ENCODE peak calls at places on chromosomes 3 and 15, in six cellular contexts. P, T, C, U, D and O are unnamed samples.

GRCh38 chr3:3633761-3634160 is 165.5 kb upstream of the LRRN1 start:
- DNase-seq in P (no peak), D (no peak), C (no peak), T (no peak), U (no peak), O (no peak)

GRCh38 chr3:171028025-171028778 is 1.7 kb upstream of the SLC2A2 start:
- DNase-seq in P (no peak), T (peak; percentile 20), U (peak; percentile 15), D (peak; percentile 59), C (peak; percentile 31), O (no peak)

GRCh38 chr3:33579843-33580242 is 138.2 kb downstream of the CLASP2 start:
- DNase-seq in U (no peak), T (no peak), P (no peak), D (no peak), C (no peak), O (no peak)

GRCh38 chr3:134874737-134875413 is 79.8 kb downstream of the EPHB1 start:
- DNase-seq in T (peak; percentile 24), P (no peak), U (no peak), C (no peak), D (no peak), O (no peak)

GRCh38 chr3:170171563-170171962 is 10.0 kb downstream of the PHC3 start:
- DNase-seq in P (no peak), T (peak; percentile 75), C (no peak), U (no peak), D (no peak), O (no peak)

GRCh38 chr3:185717121-185717520 is 107.7 kb downstream of the IGF2BP2 start:
- DNase-seq in U (no peak), D (no peak), T (no peak), P (no peak), C (no peak), O (no peak)

GRCh38 chr15:23566070-23567050 is 886 bp downstream of the MKRN3 start:
- DNase-seq in U (no peak), T (no peak), C (no peak), D (no peak), P (no peak), O (no peak)

GRCh38 chr15:96327155-96327741 is 3.3 kb upstream of the NR2F2 start:
- DNase-seq in U (no peak), D (no peak), C (peak; percentile 51), T (peak; percentile 55), P (peak; percentile 64), O (no peak)

GRCh38 chr3:32469151-32469874 is 33.3 kb downstream of the CMTM6 start:
- DNase-seq in C (no peak), D (no peak), U (no peak), T (peak; percentile 42), P (no peak), O (no peak)

GRCh38 chr15:60414016-60414682 is 16.4 kb upstream of the ANXA2 start:
- DNase-seq in P (no peak), T (no peak), U (no peak), C (no peak), D (no peak), O (no peak)

GRCh38 chr3:193974591-193974990 is 161.4 kb upstream of the HES1 start:
- DNase-seq in T (no peak), D (no peak), C (no peak), P (no peak), U (peak; percentile 12), O (no peak)

GRCh38 chr3:159938712-159939111 is 49.9 kb upstream of the IL12A start:
- DNase-seq in T (no peak), D (no peak), U (no peak), P (no peak), C (no peak), O (peak; percentile 57)

GRCh38 chr15:58771621-58772235 is 626 bp downstream of the MINDY2 start:
- DNase-seq in D (peak; percentile 59), U (no peak), T (peak; percentile 41), P (peak; percentile 59), C (peak; percentile 76), O (peak; percentile 91)

GRCh38 chr3:115487972-115488371 is 135.3 kb upstream of the GAP43 start:
- DNase-seq in D (no peak), T (no peak), C (no peak), P (no peak), U (no peak), O (no peak)

GRCh38 chr15:60326824-60327654 is 70.7 kb downstream of the ANXA2 start:
- DNase-seq in D (no peak), C (peak; percentile 29), U (peak; percentile 68), P (peak; percentile 33), T (peak; percentile 57), O (no peak)

GRCh38 chr3:143885803-143886427 is 37.6 kb upstream of the SLC9A9 start:
- DNase-seq in D (no peak), U (no peak), T (peak; percentile 74), P (peak; percentile 23), C (peak; percentile 24), O (no peak)

GRCh38 chr15:98904466-98905048 is 103.0 kb downstream of the PGPEP1L start:
- DNase-seq in D (no peak), U (no peak), P (no peak), C (peak; percentile 48), T (peak; percentile 59), O (no peak)

GRCh38 chr15:92011611-92012367 is 158.3 kb downstream of the SLCO3A1 start:
- DNase-seq in U (no peak), P (no peak), D (peak; percentile 46), T (no peak), C (no peak), O (no peak)

GRCh38 chr3:108008931-108009635 is 81.7 kb downstream of the CD47 start:
- DNase-seq in D (no peak), T (peak; percentile 15), C (no peak), P (no peak), U (no peak), O (no peak)

GRCh38 chr3:11335056-11335608 is 62.9 kb downstream of the ATG7 start:
- DNase-seq in P (peak; percentile 31), T (peak; percentile 62), U (peak; percentile 17), D (no peak), C (peak; percentile 23), O (no peak)

GRCh38 chr15:88627463-88627862 is 6.3 kb downstream of the AEN start:
- DNase-seq in U (no peak), D (no peak), C (peak; percentile 56), T (peak; percentile 74), P (no peak), O (no peak)

GRCh38 chr15:62569460-62570404 is 404.6 kb upstream of the C2CD4B start:
- DNase-seq in U (no peak), T (no peak), P (peak; percentile 79), C (peak; percentile 96), D (peak; percentile 87), O (no peak)

GRCh38 chr15:39172380-39173281 is 408.2 kb upstream of the THBS1 start:
- DNase-seq in D (peak; percentile 18), U (no peak), C (no peak), P (peak; percentile 10), T (peak; percentile 66), O (no peak)

GRCh38 chr3:150084128-150084527 is 113.4 kb upstream of the PFN2 start:
- DNase-seq in P (no peak), U (no peak), C (no peak), T (no peak), D (no peak), O (no peak)

GRCh38 chr3:150081084-150081483 is 110.4 kb upstream of the PFN2 start:
- DNase-seq in P (no peak), U (no peak), D (no peak), T (no peak), C (no peak), O (no peak)

GRCh38 chr3:150082898-150083652 is 112.4 kb upstream of the PFN2 start:
- DNase-seq in U (no peak), T (no peak), P (no peak), D (no peak), C (no peak), O (peak; percentile 64)

GRCh38 chr3:150080058-150080730 is 109.5 kb upstream of the PFN2 start:
- DNase-seq in C (no peak), D (no peak), P (no peak), T (no peak), U (no peak), O (peak; percentile 29)

DNA sequence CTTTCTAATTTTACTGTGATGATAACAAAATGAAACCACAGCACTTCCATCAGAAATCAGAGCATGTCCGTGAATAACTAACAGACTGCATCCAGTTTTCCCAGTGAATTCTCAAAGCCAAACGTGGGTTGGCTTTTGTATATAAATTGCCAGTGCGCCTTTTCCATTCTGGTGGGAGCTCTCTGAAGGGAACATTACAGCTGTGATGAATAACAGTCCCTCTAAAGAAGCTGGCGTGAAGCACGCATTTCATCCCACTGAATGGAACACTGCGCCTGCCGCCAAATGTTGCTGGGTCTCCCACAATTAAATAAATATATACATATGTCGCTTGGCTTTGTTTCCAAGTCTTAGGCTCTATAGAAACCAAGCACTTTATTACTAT is 113.0 kb upstream of the PFN2 start:
- DNase-seq in U (no peak), T (no peak), D (no peak), C (no peak), P (no peak), O (peak; percentile 72)
- H3K4me3 ChIP-seq in U (no peak overlapping the region), T (no peak overlapping the region), D (peak overlapping the region; percentile 39), C (no peak overlapping the region), P (no peak overlapping the region), O (peak overlapping the region; percentile 53)

GRCh38 chr3:47581835-47582234 is 3.2 kb upstream of the CSPG5 start:
- DNase-seq in P (no peak), D (no peak), T (no peak), C (no peak), U (no peak), O (no peak)

GRCh38 chr3:47581422-47581821 is 2.8 kb upstream of the CSPG5 start:
- DNase-seq in T (no peak), P (no peak), C (no peak), D (no peak), U (no peak), O (no peak)

GRCh38 chr3:47578119-47578630 is 490 bp downstream of the CSPG5 start:
- DNase-seq in D (peak; percentile 43), C (peak; percentile 39), P (no peak), U (peak; percentile 48), T (peak; percentile 33), O (no peak)

GRCh38 chr3:47578691-47579632 is at the start of gene CSPG5:
- DNase-seq in P (no peak), U (peak; percentile 47), T (no peak), D (peak; percentile 18), C (no peak), O (no peak)

DNA sequence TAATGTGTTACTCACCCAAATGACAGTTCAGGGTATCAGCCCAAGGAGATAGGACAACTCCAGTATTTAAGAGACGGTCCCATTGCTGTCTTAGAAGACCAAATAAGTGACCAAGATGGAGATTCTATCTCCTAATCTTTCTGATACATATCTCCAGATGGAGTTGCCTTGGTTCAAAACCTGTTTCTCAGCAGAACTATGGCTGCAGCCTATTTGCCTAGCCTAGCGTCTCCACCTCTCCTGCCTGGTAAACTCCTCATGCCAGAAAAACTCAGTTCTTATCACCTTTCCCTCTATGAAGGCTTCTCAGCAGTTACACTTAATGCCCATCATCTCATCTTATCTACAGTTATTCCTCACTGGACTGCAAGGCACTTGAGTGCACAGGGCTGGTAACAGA is 1.2 kb upstream of the CSPG5 start:
- DNase-seq in T (no peak), C (no peak), U (no peak), P (no peak), D (no peak), O (no peak)
- H3K4me3 ChIP-seq in T (no peak overlapping the region), C (no peak overlapping the region), U (no peak overlapping the region), P (no peak overlapping the region), D (no peak overlapping the region), O (no peak overlapping the region)

GRCh38 chr15:71080166-71080565 is 35.1 kb upstream of the THSD4 start:
- DNase-seq in U (no peak), D (no peak), C (no peak), P (no peak), T (no peak), O (no peak)
- H3K4me3 ChIP-seq in U (no peak overlapping the region), D (no peak overlapping the region), C (no peak overlapping the region), P (no peak overlapping the region), T (no peak overlapping the region), O (no peak overlapping the region)

GRCh38 chr3:184262166-184262926 is 993 bp upstream of the CAMK2N2 start:
- DNase-seq in U (no peak), D (no peak), C (no peak), P (no peak), T (no peak), O (no peak)
- H3K4me3 ChIP-seq in U (peak overlapping the region; percentile 82), D (no peak overlapping the region), C (no peak overlapping the region), P (peak overlapping the region; percentile 44), T (peak overlapping the region; percentile 54), O (peak overlapping the region; percentile 49)